ENCODE peak calls at places on chromosomes 1 and 21, in six cellular contexts. Z, A, D, P, N and L are unnamed samples.

GRCh38 chr1:101086783-101087182 is 61.2 kb upstream of the DPH5 start:
- DNase-seq in D (no peak), P (no peak), Z (no peak), N (no peak), A (no peak), L (no peak)

GRCh38 chr1:245590726-245591125 is 435.9 kb downstream of the KIF26B start:
- DNase-seq in P (no peak), A (no peak), Z (no peak), D (no peak), N (no peak), L (no peak)

GRCh38 chr1:182217071-182217470 is 155.6 kb upstream of the ZNF648 start:
- DNase-seq in N (no peak), A (no peak), D (no peak), P (no peak), Z (no peak), L (peak)

GRCh38 chr1:54885237-54885679 is 1.7 kb downstream of the DHCR24 start:
- DNase-seq in P (no peak), A (no peak), N (no peak), D (no peak), Z (no peak), L (no peak)

GRCh38 chr1:169509354-169509753 is 23.6 kb upstream of the SLC19A2 start:
- DNase-seq in N (no peak), P (no peak), D (no peak), Z (no peak), A (no peak), L (no peak)

GRCh38 chr1:201791775-201792166 is 37.2 kb upstream of the IPO9 start:
- DNase-seq in D (no peak), Z (no peak), A (no peak), P (no peak), N (no peak), L (no peak)

GRCh38 chr21:46421191-46421750 is 37.4 kb upstream of the DIP2A start:
- DNase-seq in A (no peak), Z (no peak), P (no peak), D (no peak), N (no peak), L (no peak)

GRCh38 chr1:181551249-181551648 is 67.9 kb downstream of the CACNA1E start:
- DNase-seq in A (no peak), D (no peak), N (no peak), P (no peak), Z (no peak), L (no peak)

GRCh38 chr1:243256590-243256989 is 749 bp downstream of the SDCCAG8 start:
- DNase-seq in P (no peak), A (no peak), Z (no peak), N (no peak), D (no peak), L (no peak)

GRCh38 chr1:43612406-43612805 is 37.5 kb upstream of the KDM4A start:
- DNase-seq in A (no peak), P (no peak), D (no peak), N (no peak), Z (no peak), L (no peak)

GRCh38 chr1:198679535-198680173 is 40.8 kb downstream of the PTPRC start:
- DNase-seq in D (no peak), N (no peak), P (no peak), Z (no peak), A (peak), L (no peak)

GRCh38 chr1:62912028-62912638 is 128.2 kb downstream of the ATG4C start:
- DNase-seq in D (no peak), Z (no peak), N (no peak), P (no peak), A (no peak), L (no peak)

GRCh38 chr1:174700775-174701174 is 253.0 kb downstream of the GPR52 start:
- DNase-seq in N (no peak), P (no peak), Z (no peak), D (no peak), A (no peak), L (no peak)

GRCh38 chr1:157983787-157984186 is 9.7 kb upstream of the KIRREL1 start:
- DNase-seq in P (no peak), Z (no peak), D (no peak), N (no peak), A (no peak), L (no peak)

GRCh38 chr21:17780539-17780938 is 38.6 kb downstream of the C21orf91 start:
- DNase-seq in P (no peak), A (peak), Z (peak), N (no peak), D (no peak), L (no peak)

GRCh38 chr1:83090195-83090594 is 908.7 kb downstream of the TTLL7 start:
- DNase-seq in Z (no peak), P (no peak), A (no peak), D (no peak), N (no peak), L (no peak)

GRCh38 chr1:221012087-221012486 is 132.8 kb downstream of the HLX start:
- DNase-seq in D (no peak), Z (no peak), P (no peak), N (no peak), A (no peak), L (no peak)

GRCh38 chr1:20604678-20605077 is 15.8 kb downstream of the CDA start:
- DNase-seq in Z (no peak), A (no peak), P (no peak), N (no peak), D (no peak), L (no peak)

GRCh38 chr1:6947952-6948351 is 162.7 kb downstream of the CAMTA1 start:
- DNase-seq in P (no peak), N (no peak), D (no peak), Z (no peak), A (no peak), L (no peak)

GRCh38 chr1:108068141-108068540 is 103.2 kb upstream of the VAV3 start:
- DNase-seq in N (no peak), P (no peak), D (no peak), Z (no peak), A (no peak), L (no peak)

GRCh38 chr21:29436143-29436542 is 137.4 kb downstream of the BACH1 start:
- DNase-seq in N (no peak), D (no peak), Z (no peak), A (no peak), P (peak), L (no peak)

GRCh38 chr1:10920063-10920626 is 92.3 kb upstream of the TARDBP start:
- DNase-seq in A (no peak), P (no peak), N (no peak), D (no peak), Z (no peak), L (no peak)

GRCh38 chr21:42983869-42984268 is 9.5 kb downstream of the PKNOX1 start:
- DNase-seq in A (no peak), D (no peak), P (no peak), Z (no peak), N (no peak), L (no peak)